ENCODE peak calls at places on chromosomes 16 and 17, in four cellular contexts. One of them, this sample, is unnamed.

GRCh38 chr16:23026777-23027362 is 122.4 kb downstream of the USP31 start:
- DNase-seq in HL-60: no peak
- DNase-seq in K562: no peak
- DNase-seq in GM12878: no peak
- DNase-seq in this sample: no peak

GRCh38 chr17:4901648-4902344 is 1.1 kb downstream of the CHRNE start:
- DNase-seq in HL-60: peak
- DNase-seq in K562: peak
- DNase-seq in GM12878: no peak
- DNase-seq in this sample: peak

GRCh38 chr17:29568331-29569244 is at the start of gene TP53I13:
- DNase-seq in K562: peak
- DNase-seq in HL-60: peak
- DNase-seq in GM12878: no peak
- DNase-seq in this sample: peak

GRCh38 chr17:79997004-79997673 is 38.5 kb downstream of the TBC1D16 start:
- DNase-seq in GM12878: peak
- DNase-seq in HL-60: peak
- DNase-seq in K562: no peak
- DNase-seq in this sample: no peak

GRCh38 chr16:84970447-84971127 is 40.7 kb downstream of the ZDHHC7 start:
- DNase-seq in K562: peak
- DNase-seq in HL-60: peak
- DNase-seq in GM12878: peak
- DNase-seq in this sample: peak

GRCh38 chr17:29180051-29180787 is at the start of gene MYO18A:
- DNase-seq in GM12878: no peak
- DNase-seq in K562: peak
- DNase-seq in HL-60: peak
- DNase-seq in this sample: peak

GRCh38 chr16:88003316-88003715 is 52.1 kb downstream of the BANP start:
- DNase-seq in K562: no peak
- DNase-seq in HL-60: no peak
- DNase-seq in GM12878: no peak
- DNase-seq in this sample: no peak

GRCh38 chr17:30379303-30380105 is 777 bp downstream of the CPD start:
- DNase-seq in HL-60: peak
- DNase-seq in GM12878: no peak
- DNase-seq in K562: peak
- DNase-seq in this sample: no peak

GRCh38 chr16:66695474-66695934 is 1.0 kb downstream of the CMTM4 start:
- DNase-seq in K562: no peak
- DNase-seq in HL-60: peak
- DNase-seq in GM12878: no peak
- DNase-seq in this sample: no peak

GRCh38 chr16:10182186-10182683 is at the start of gene GRIN2A:
- DNase-seq in GM12878: no peak
- DNase-seq in K562: no peak
- DNase-seq in HL-60: no peak
- DNase-seq in this sample: no peak

GRCh38 chr16:67311607-67312449 is 14.7 kb downstream of the KCTD19 start:
- DNase-seq in GM12878: peak
- DNase-seq in HL-60: no peak
- DNase-seq in K562: peak
- DNase-seq in this sample: no peak

GRCh38 chr16:25005445-25006306 is 9.5 kb downstream of the ARHGAP17 start:
- DNase-seq in HL-60: no peak
- DNase-seq in K562: no peak
- DNase-seq in GM12878: no peak
- DNase-seq in this sample: no peak

GRCh38 chr17:64057701-64058263 is 37.3 kb upstream of the ICAM2 start:
- DNase-seq in GM12878: no peak
- DNase-seq in K562: no peak
- DNase-seq in HL-60: no peak
- DNase-seq in this sample: no peak

GRCh38 chr16:31078597-31079341 is 4.5 kb downstream of the ZNF646 start:
- DNase-seq in HL-60: peak
- DNase-seq in K562: no peak
- DNase-seq in GM12878: no peak
- DNase-seq in this sample: no peak

GRCh38 chr16:55370762-55371482 is 46.9 kb downstream of the IRX6 start:
- DNase-seq in K562: no peak
- DNase-seq in GM12878: no peak
- DNase-seq in HL-60: peak
- DNase-seq in this sample: no peak

GRCh38 chr17:64146418-64147109 is 16.6 kb upstream of the ERN1 start:
- DNase-seq in K562: no peak
- DNase-seq in GM12878: no peak
- DNase-seq in HL-60: peak
- DNase-seq in this sample: no peak

GRCh38 chr16:10923146-10923649 is 19.1 kb downstream of the DEXI start:
- DNase-seq in GM12878: no peak
- DNase-seq in K562: no peak
- DNase-seq in HL-60: no peak
- DNase-seq in this sample: no peak

GRCh38 chr17:17351901-17352781 is 49.0 kb downstream of the NT5M start:
- DNase-seq in K562: peak
- DNase-seq in GM12878: no peak
- DNase-seq in HL-60: no peak
- DNase-seq in this sample: no peak

GRCh38 chr17:17349724-17350106 is 46.5 kb downstream of the NT5M start:
- DNase-seq in HL-60: no peak
- DNase-seq in K562: no peak
- DNase-seq in GM12878: no peak
- DNase-seq in this sample: no peak

GRCh38 chr17:17348872-17349723 is 45.9 kb downstream of the NT5M start:
- DNase-seq in K562: no peak
- DNase-seq in HL-60: no peak
- DNase-seq in GM12878: no peak
- DNase-seq in this sample: no peak

GRCh38 chr17:17351356-17351891 is 48.3 kb downstream of the NT5M start:
- DNase-seq in HL-60: no peak
- DNase-seq in K562: no peak
- DNase-seq in GM12878: no peak
- DNase-seq in this sample: no peak

GRCh38 chr17:17350491-17351355 is 47.5 kb downstream of the NT5M start:
- DNase-seq in K562: no peak
- DNase-seq in GM12878: no peak
- DNase-seq in HL-60: no peak
- DNase-seq in this sample: no peak
- TF ChIP-seq SPI1 in K562: no peak
- TF ChIP-seq SPI1 in GM12878: no peak
- TF ChIP-seq SPI1 in HL-60: no peak
- TF ChIP-seq SPI1 in this sample: no peak

DNA sequence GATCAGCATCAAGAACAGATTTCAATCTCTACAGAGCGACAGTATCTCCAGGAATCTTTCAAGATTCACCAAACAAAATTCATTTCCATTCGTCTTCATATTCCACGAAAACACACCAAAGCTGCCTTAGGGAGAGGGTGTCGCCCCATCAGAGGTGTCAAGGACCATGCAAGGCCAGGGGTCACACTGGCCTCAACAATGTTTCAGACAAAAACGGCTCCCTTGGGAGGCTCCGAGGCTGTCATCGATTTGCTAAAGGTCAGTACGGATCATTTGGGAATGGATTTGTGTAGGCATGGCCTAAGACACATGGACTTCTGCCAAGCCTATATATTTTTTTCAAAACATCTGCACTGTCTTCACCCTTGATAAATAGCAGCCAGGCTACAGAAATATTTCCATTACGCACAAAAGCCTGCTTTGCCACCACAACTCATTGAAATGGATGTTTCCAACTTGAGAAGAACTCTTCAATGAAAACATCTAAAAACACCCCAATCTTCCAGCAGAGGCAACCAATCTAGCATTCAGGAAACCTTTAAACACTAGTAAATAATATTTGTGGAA is 10.3 kb downstream of the CUEDC1 start:
- DNase-seq in GM12878: no peak
- DNase-seq in K562: no peak
- DNase-seq in HL-60: no peak
- DNase-seq in this sample: no peak
- TF ChIP-seq SPI1 in GM12878: no peak
- TF ChIP-seq SPI1 in K562: no peak
- TF ChIP-seq SPI1 in HL-60: no peak
- TF ChIP-seq SPI1 in this sample: no peak

GRCh38 chr16:12646490-12647274 is 157.0 kb downstream of the CPPED1 start:
- DNase-seq in HL-60: no peak
- DNase-seq in K562: no peak
- DNase-seq in GM12878: peak
- DNase-seq in this sample: no peak
- TF ChIP-seq SPI1 in HL-60: no peak
- TF ChIP-seq SPI1 in K562: no peak
- TF ChIP-seq SPI1 in GM12878: no peak
- TF ChIP-seq SPI1 in this sample: no peak

GRCh38 chr17:41589301-41589700 is 2.6 kb upstream of the KRT14 start:
- DNase-seq in HL-60: no peak
- DNase-seq in GM12878: no peak
- DNase-seq in K562: no peak
- DNase-seq in this sample: no peak

GRCh38 chr17:41585301-41585700 is 1.4 kb downstream of the KRT14 start:
- DNase-seq in K562: no peak
- DNase-seq in HL-60: no peak
- DNase-seq in GM12878: no peak
- DNase-seq in this sample: no peak

GRCh38 chr17:41588126-41588810 is 1.6 kb upstream of the KRT14 start:
- DNase-seq in HL-60: no peak
- DNase-seq in K562: no peak
- DNase-seq in GM12878: no peak
- DNase-seq in this sample: no peak

GRCh38 chr17:41583137-41584127 is 3.3 kb downstream of the KRT14 start:
- DNase-seq in HL-60: no peak
- DNase-seq in K562: peak
- DNase-seq in GM12878: no peak
- DNase-seq in this sample: no peak

GRCh38 chr17:41586863-41587495 is at the start of gene KRT14:
- DNase-seq in GM12878: no peak
- DNase-seq in K562: no peak
- DNase-seq in HL-60: no peak
- DNase-seq in this sample: no peak
- TF ChIP-seq SPI1 in GM12878: no peak
- TF ChIP-seq SPI1 in K562: no peak
- TF ChIP-seq SPI1 in HL-60: no peak
- TF ChIP-seq SPI1 in this sample: no peak

GRCh38 chr16:5071681-5072333 is at the start of gene ALG1:
- DNase-seq in HL-60: peak
- DNase-seq in K562: peak
- DNase-seq in GM12878: peak
- DNase-seq in this sample: peak

GRCh38 chr16:5075637-5076036 is 4.0 kb downstream of the ALG1 start:
- DNase-seq in K562: peak
- DNase-seq in HL-60: no peak
- DNase-seq in GM12878: no peak
- DNase-seq in this sample: no peak

GRCh38 chr16:5071341-5071680 is 332 bp upstream of the ALG1 start:
- DNase-seq in HL-60: no peak
- DNase-seq in K562: no peak
- DNase-seq in GM12878: no peak
- DNase-seq in this sample: no peak

GRCh38 chr16:5072334-5073278 is 963 bp downstream of the ALG1 start:
- DNase-seq in K562: no peak
- DNase-seq in GM12878: no peak
- DNase-seq in HL-60: no peak
- DNase-seq in this sample: no peak

GRCh38 chr16:5073279-5073629 is 1.6 kb downstream of the ALG1 start:
- DNase-seq in K562: no peak
- DNase-seq in GM12878: no peak
- DNase-seq in HL-60: no peak
- DNase-seq in this sample: no peak
- TF ChIP-seq SPI1 in K562: no peak
- TF ChIP-seq SPI1 in GM12878: no peak
- TF ChIP-seq SPI1 in HL-60: no peak
- TF ChIP-seq SPI1 in this sample: no peak

DNA sequence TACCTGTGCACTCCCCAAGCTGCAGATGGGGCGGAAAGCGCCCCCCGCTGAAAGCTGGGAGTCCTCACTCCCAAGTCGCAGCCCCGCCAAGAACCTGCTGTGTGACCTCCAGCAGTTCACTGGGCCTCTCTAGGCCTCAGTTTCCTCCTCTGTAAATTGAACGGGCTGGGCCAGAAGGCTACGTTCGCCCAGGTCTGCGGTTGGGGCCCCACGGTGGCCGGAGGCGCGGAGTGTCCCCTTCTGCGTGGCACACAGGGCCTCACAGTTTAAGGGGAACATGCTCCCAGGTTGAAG is 628 bp downstream of the GALK1 start:
- DNase-seq in K562: no peak
- DNase-seq in GM12878: no peak
- DNase-seq in HL-60: no peak
- DNase-seq in this sample: no peak
- TF ChIP-seq SPI1 in K562: no peak
- TF ChIP-seq SPI1 in GM12878: no peak
- TF ChIP-seq SPI1 in HL-60: no peak
- TF ChIP-seq SPI1 in this sample: no peak

GRCh38 chr16:65285128-65286120 is 163.6 kb upstream of the CDH11 start:
- DNase-seq in HL-60: no peak
- DNase-seq in GM12878: no peak
- DNase-seq in K562: no peak
- DNase-seq in this sample: no peak
- TF ChIP-seq SPI1 in HL-60: no peak
- TF ChIP-seq SPI1 in GM12878: no peak
- TF ChIP-seq SPI1 in K562: no peak
- TF ChIP-seq SPI1 in this sample: no peak

GRCh38 chr17:82029990-82030469 is 1.4 kb upstream of the RAC3 start:
- DNase-seq in GM12878: no peak
- DNase-seq in HL-60: no peak
- DNase-seq in K562: no peak
- DNase-seq in this sample: no peak

GRCh38 chr17:82029391-82029790 is 2.1 kb upstream of the RAC3 start:
- DNase-seq in GM12878: no peak
- DNase-seq in K562: no peak
- DNase-seq in HL-60: no peak
- DNase-seq in this sample: no peak

GRCh38 chr17:82030470-82031302 is 792 bp upstream of the RAC3 start:
- DNase-seq in HL-60: peak
- DNase-seq in GM12878: no peak
- DNase-seq in K562: peak
- DNase-seq in this sample: peak

GRCh38 chr17:82031885-82032627 is 578 bp downstream of the RAC3 start:
- DNase-seq in K562: peak
- DNase-seq in HL-60: peak
- DNase-seq in GM12878: no peak
- DNase-seq in this sample: peak

GRCh38 chr17:82031303-82031884 is at the start of gene RAC3:
- DNase-seq in HL-60: no peak
- DNase-seq in GM12878: no peak
- DNase-seq in K562: peak
- DNase-seq in this sample: peak
- TF ChIP-seq SPI1 in HL-60: no peak
- TF ChIP-seq SPI1 in GM12878: no peak
- TF ChIP-seq SPI1 in K562: no peak
- TF ChIP-seq SPI1 in this sample: no peak

This sample was measured in GM12891.